ENCODE peak calls at places on chromosome X, in five cellular contexts. One of them, this sample, is unnamed.

GRCh38 chrX:69151898-69152297 is 13.4 kb downstream of the PJA1 start:
- DNase-seq in HCT116: no peak
- DNase-seq in ascending aorta: peak; percentile 28
- DNase-seq in fibroblast of mammary gland: no peak
- DNase-seq in GM12864: no peak
- DNase-seq in this sample: no peak

GRCh38 chrX:2423293-2423692 is 77.5 kb downstream of the DHRSX start:
- DNase-seq in HCT116: no peak
- DNase-seq in ascending aorta: no peak
- DNase-seq in fibroblast of mammary gland: peak; percentile 75
- DNase-seq in GM12864: no peak
- DNase-seq in this sample: no peak

GRCh38 chrX:49309401-49309981 is 6.0 kb downstream of the GAGE10 start:
- DNase-seq in HCT116: no peak
- DNase-seq in ascending aorta: no peak
- DNase-seq in fibroblast of mammary gland: peak; percentile 38
- DNase-seq in GM12864: no peak
- DNase-seq in this sample: peak; percentile 34

GRCh38 chrX:9355739-9356138 is 109.1 kb upstream of the TBL1X start:
- DNase-seq in HCT116: no peak
- DNase-seq in ascending aorta: no peak
- DNase-seq in fibroblast of mammary gland: no peak
- DNase-seq in GM12864: no peak
- DNase-seq in this sample: no peak

GRCh38 chrX:9848718-9849481 is 62.7 kb downstream of the SHROOM2 start:
- DNase-seq in HCT116: no peak
- DNase-seq in ascending aorta: no peak
- DNase-seq in fibroblast of mammary gland: no peak
- DNase-seq in GM12864: no peak
- DNase-seq in this sample: no peak

GRCh38 chrX:95071621-95072020 is 1397.6 kb downstream of the FAM133A start:
- DNase-seq in HCT116: no peak
- DNase-seq in ascending aorta: no peak
- DNase-seq in fibroblast of mammary gland: no peak
- DNase-seq in GM12864: no peak
- DNase-seq in this sample: no peak

GRCh38 chrX:45851434-45851991 is 650.8 kb upstream of the DIPK2B start:
- DNase-seq in HCT116: peak; percentile 49
- DNase-seq in ascending aorta: no peak
- DNase-seq in fibroblast of mammary gland: no peak
- DNase-seq in GM12864: no peak
- DNase-seq in this sample: peak; percentile 20

GRCh38 chrX:34805951-34806350 is 136.6 kb upstream of the FAM47B start:
- DNase-seq in HCT116: no peak
- DNase-seq in ascending aorta: no peak
- DNase-seq in fibroblast of mammary gland: no peak
- DNase-seq in GM12864: no peak
- DNase-seq in this sample: no peak

GRCh38 chrX:97238632-97239031 is 354.9 kb downstream of the RPA4 start:
- DNase-seq in HCT116: peak; percentile 8
- DNase-seq in ascending aorta: no peak
- DNase-seq in fibroblast of mammary gland: peak; percentile 14
- DNase-seq in GM12864: no peak
- DNase-seq in this sample: peak; percentile 26

GRCh38 chrX:24024819-24025740 is 1.9 kb downstream of the KLHL15 start:
- DNase-seq in HCT116: peak; percentile 60
- DNase-seq in ascending aorta: peak; percentile 90
- DNase-seq in fibroblast of mammary gland: peak; percentile 87
- DNase-seq in GM12864: no peak
- DNase-seq in this sample: peak; percentile 93

GRCh38 chrX:37905436-37906147 is 58.2 kb upstream of the DYNLT3 start:
- DNase-seq in HCT116: no peak
- DNase-seq in ascending aorta: no peak
- DNase-seq in fibroblast of mammary gland: peak; percentile 10
- DNase-seq in GM12864: no peak
- DNase-seq in this sample: peak; percentile 22

GRCh38 chrX:119512145-119512800 is 44.0 kb downstream of the SLC25A5 start:
- DNase-seq in HCT116: peak; percentile 48
- DNase-seq in ascending aorta: peak; percentile 73
- DNase-seq in fibroblast of mammary gland: peak; percentile 68
- DNase-seq in GM12864: no peak
- DNase-seq in this sample: peak; percentile 67

GRCh38 chrX:8867454-8867853 is 66.3 kb upstream of the FAM9A start:
- DNase-seq in HCT116: no peak
- DNase-seq in ascending aorta: no peak
- DNase-seq in fibroblast of mammary gland: peak; percentile 66
- DNase-seq in GM12864: no peak
- DNase-seq in this sample: no peak

GRCh38 chrX:124263743-124264142 is 68.7 kb upstream of the TEX13D start:
- DNase-seq in HCT116: no peak
- DNase-seq in ascending aorta: no peak
- DNase-seq in fibroblast of mammary gland: no peak
- DNase-seq in GM12864: no peak
- DNase-seq in this sample: no peak

GRCh38 chrX:9745417-9746115 is 20.1 kb downstream of the GPR143 start:
- DNase-seq in HCT116: no peak
- DNase-seq in ascending aorta: no peak
- DNase-seq in fibroblast of mammary gland: no peak
- DNase-seq in GM12864: no peak
- DNase-seq in this sample: no peak

GRCh38 chrX:13254076-13254785 is 65.6 kb downstream of the ATXN3L start:
- DNase-seq in HCT116: no peak
- DNase-seq in ascending aorta: no peak
- DNase-seq in fibroblast of mammary gland: peak; percentile 65
- DNase-seq in GM12864: peak; percentile 37
- DNase-seq in this sample: peak; percentile 82
- TF ChIP-seq CTCF in HCT116: no peak
- TF ChIP-seq CTCF in ascending aorta: no peak
- TF ChIP-seq CTCF in fibroblast of mammary gland: peak; percentile 2
- TF ChIP-seq CTCF in GM12864: peak; percentile 23
- TF ChIP-seq CTCF in this sample: peak; percentile 8

GRCh38 chrX:153726286-153727107 is 1.8 kb downstream of the ABCD1 start:
- DNase-seq in HCT116: no peak
- DNase-seq in ascending aorta: peak; percentile 79
- DNase-seq in fibroblast of mammary gland: peak; percentile 64
- DNase-seq in GM12864: peak; percentile 62
- DNase-seq in this sample: peak; percentile 72
- H3K4me3 ChIP-seq in HCT116: peak overlapping the region; percentile 11
- H3K4me3 ChIP-seq in ascending aorta: peak overlapping the region; percentile 62
- H3K4me3 ChIP-seq in fibroblast of mammary gland: no peak overlapping the region
- H3K4me3 ChIP-seq in GM12864: peak overlapping the region; percentile 22
- H3K4me3 ChIP-seq in this sample: peak overlapping the region; percentile 37

DNA sequence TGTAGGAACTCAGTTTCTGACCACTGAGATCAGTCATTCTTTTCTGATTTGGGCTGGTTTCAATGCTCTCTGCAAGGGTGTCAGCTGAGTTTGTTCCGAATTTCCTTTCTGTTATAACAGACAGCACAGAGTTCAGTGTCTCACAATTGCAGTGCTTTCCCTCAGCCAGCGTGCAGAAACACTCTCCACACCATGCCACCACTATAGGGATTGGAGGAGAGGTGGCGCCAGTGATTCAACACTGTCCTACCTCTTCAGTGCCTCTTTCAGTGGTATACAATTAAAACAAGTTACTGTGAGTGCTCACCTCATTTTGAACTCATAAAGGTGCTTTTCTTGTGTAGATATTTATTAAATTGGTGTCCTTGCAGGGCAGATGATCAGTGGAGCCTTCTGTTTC is 413.2 kb upstream of the CXorf51B start:
- DNase-seq in HCT116: no peak
- DNase-seq in ascending aorta: no peak
- DNase-seq in fibroblast of mammary gland: no peak
- DNase-seq in GM12864: no peak
- DNase-seq in this sample: no peak
- TF ChIP-seq CTCF in HCT116: no peak
- TF ChIP-seq CTCF in ascending aorta: no peak
- TF ChIP-seq CTCF in fibroblast of mammary gland: no peak
- TF ChIP-seq CTCF in GM12864: no peak
- TF ChIP-seq CTCF in this sample: no peak

GRCh38 chrX:134388161-134389109 is 71.5 kb upstream of the HPRT1 start:
- DNase-seq in HCT116: no peak
- DNase-seq in ascending aorta: no peak
- DNase-seq in fibroblast of mammary gland: no peak
- DNase-seq in GM12864: peak; percentile 54
- DNase-seq in this sample: no peak
- H3K4me3 ChIP-seq in HCT116: no peak overlapping the region
- H3K4me3 ChIP-seq in ascending aorta: no peak overlapping the region
- H3K4me3 ChIP-seq in fibroblast of mammary gland: no peak overlapping the region
- H3K4me3 ChIP-seq in GM12864: peak overlapping the region; percentile 3
- H3K4me3 ChIP-seq in this sample: no peak overlapping the region

GRCh38 chrX:15737957-15738685 is at the start of gene CA5B:
- DNase-seq in HCT116: peak; percentile 68
- DNase-seq in ascending aorta: peak; percentile 98
- DNase-seq in fibroblast of mammary gland: peak; percentile 78
- DNase-seq in GM12864: peak; percentile 77
- DNase-seq in this sample: peak; percentile 85
- TF ChIP-seq CTCF in HCT116: no peak
- TF ChIP-seq CTCF in ascending aorta: no peak
- TF ChIP-seq CTCF in fibroblast of mammary gland: no peak
- TF ChIP-seq CTCF in GM12864: no peak
- TF ChIP-seq CTCF in this sample: no peak

This sample was measured in fibroblast of villous mesenchyme.